ENCODE peak calls at places on chromosomes 4 and X, in seven cellular contexts. E is ACHN, J is amniotic stem cell, L is GM19239, D is hypothalamus, T is psoas muscle, U is GM13976. K is an unnamed sample.

GRCh38 chr4:1035510-1035909 is 24.1 kb downstream of the FGFRL1 start:
- DNase-seq in D (peak), J (no peak), U (no peak), E (no peak), T (no peak), L (no peak), K (no peak)

GRCh38 chr4:83115000-83115399 is 471 bp upstream of the PLAC8 start:
- DNase-seq in U (no peak), T (no peak), L (no peak), J (no peak), E (peak), D (no peak), K (no peak)

GRCh38 chr4:52862605-52863236 is 604 bp downstream of the RASL11B start:
- DNase-seq in L (no peak), E (no peak), U (no peak), J (no peak), T (no peak), D (no peak), K (no peak)

GRCh38 chrX:150767475-150768131 is 74.4 kb downstream of the MTMR1 start:
- DNase-seq in D (no peak), L (no peak), J (peak), E (no peak), T (no peak), U (peak), K (no peak)

GRCh38 chr4:39664828-39665731 is 26.4 kb upstream of the SMIM14 start:
- DNase-seq in T (no peak), J (no peak), U (no peak), L (no peak), E (no peak), D (no peak), K (no peak)

GRCh38 chr4:106080376-106080775 is 185.1 kb downstream of the NPNT start:
- DNase-seq in U (no peak), D (no peak), L (no peak), E (no peak), J (no peak), T (no peak), K (no peak)

GRCh38 chrX:17553451-17553850 is 178.5 kb downstream of the NHS start:
- DNase-seq in D (no peak), L (no peak), J (no peak), T (no peak), U (no peak), E (peak), K (no peak)

GRCh38 chr4:53651142-53651720 is 59.9 kb upstream of the LNX1 start:
- DNase-seq in U (no peak), L (no peak), T (no peak), D (no peak), E (no peak), J (no peak), K (no peak)

GRCh38 chr4:138761638-138762205 is 253.9 kb upstream of the NOCT start:
- DNase-seq in U (no peak), E (no peak), L (no peak), D (no peak), T (no peak), J (no peak), K (no peak)

GRCh38 chr4:889516-889915 is 42.6 kb downstream of the GAK start:
- DNase-seq in T (no peak), E (no peak), J (no peak), L (no peak), U (no peak), D (no peak), K (no peak)

GRCh38 chr4:577499-578450 is 1.7 kb upstream of the TMEM271 start:
- DNase-seq in J (no peak), T (no peak), U (peak), D (no peak), L (no peak), E (no peak), K (no peak)

GRCh38 chrX:455199-455598 is 68.5 kb upstream of the PPP2R3B start:
- DNase-seq in E (no peak), L (no peak), J (no peak), U (no peak), T (no peak), D (no peak), K (no peak)

GRCh38 chr4:39613093-39613656 is 25.5 kb downstream of the SMIM14 start:
- DNase-seq in D (no peak), T (no peak), U (peak), L (no peak), E (no peak), J (no peak), K (no peak)

GRCh38 chr4:61997813-61998212 is 797.7 kb downstream of the ADGRL3 start:
- DNase-seq in E (no peak), U (no peak), D (no peak), J (no peak), T (no peak), L (no peak), K (no peak)

GRCh38 chrX:129759576-129760061 is 20.1 kb upstream of the SASH3 start:
- DNase-seq in J (peak), D (peak), U (no peak), T (peak), E (no peak), L (no peak), K (no peak)

GRCh38 chrX:12463873-12464272 is 325.6 kb downstream of the FRMPD4 start:
- DNase-seq in D (no peak), U (no peak), E (no peak), T (no peak), J (no peak), L (no peak), K (no peak)

GRCh38 chr4:119597377-119597776 is 31.2 kb downstream of the PDE5A start:
- DNase-seq in E (no peak), D (no peak), J (no peak), T (no peak), L (no peak), U (no peak), K (no peak)

GRCh38 chrX:113522814-113523213 is 682.2 kb upstream of the AMOT start:
- DNase-seq in D (no peak), T (no peak), U (peak), J (no peak), E (no peak), L (peak), K (peak)

GRCh38 chr4:138815811-138816210 is 199.8 kb upstream of the NOCT start:
- DNase-seq in U (no peak), E (no peak), T (no peak), L (no peak), J (no peak), D (no peak), K (no peak)

GRCh38 chr4:11618666-11619282 is 190.1 kb upstream of the HS3ST1 start:
- DNase-seq in J (no peak), L (no peak), T (no peak), D (no peak), U (no peak), E (peak), K (no peak)

GRCh38 chr4:182894681-182895275 is 22.4 kb downstream of the DCTD start:
- DNase-seq in D (no peak), E (no peak), J (no peak), T (no peak), L (no peak), U (no peak), K (no peak)

GRCh38 chrX:334971-335757 is 16.6 kb upstream of the GTPBP6 start:
- DNase-seq in L (no peak), U (no peak), T (no peak), E (no peak), D (no peak), J (no peak), K (no peak)

GRCh38 chr4:124322234-124322831 is 390.2 kb downstream of the ANKRD50 start:
- DNase-seq in L (peak), T (no peak), U (no peak), E (peak), J (no peak), D (no peak), K (no peak)

GRCh38 chr4:28436191-28437080 is 1575.8 kb downstream of the STIM2 start:
- DNase-seq in J (no peak), D (no peak), L (no peak), T (no peak), E (no peak), U (no peak), K (no peak)

GRCh38 chr4:154329939-154330338 is 161.7 kb downstream of the DCHS2 start:
- DNase-seq in L (no peak), D (no peak), J (no peak), E (no peak), T (peak), U (no peak), K (no peak)

GRCh38 chr4:1209821-1210220 is 37.4 kb upstream of the SPON2 start:
- DNase-seq in J (no peak), L (no peak), T (peak), E (no peak), D (peak), U (no peak), K (no peak)

GRCh38 chr4:77564231-77564630 is 41.4 kb upstream of the CXCL13 start:
- DNase-seq in L (no peak), E (no peak), U (no peak), D (no peak), J (no peak), T (no peak), K (no peak)

GRCh38 chrX:41516995-41517660 is 70.0 kb downstream of the NYX start:
- DNase-seq in L (no peak), T (no peak), U (no peak), D (no peak), J (no peak), E (no peak), K (no peak)

GRCh38 chr4:122045533-122045932 is 93.7 kb upstream of the TRPC3 start:
- DNase-seq in T (no peak), J (peak), L (no peak), E (peak), D (no peak), U (no peak), K (no peak)

GRCh38 chr4:158055668-158056067 is 117.2 kb downstream of the GASK1B start:
- DNase-seq in E (no peak), U (no peak), T (no peak), J (no peak), D (no peak), L (no peak), K (no peak)

GRCh38 chrX:56813318-56813837 is 84.3 kb downstream of the NBDY start:
- DNase-seq in U (peak), J (no peak), L (no peak), D (no peak), E (no peak), T (peak), K (no peak)

K was measured in GM12878.